ENCODE peak calls at places on chromosomes 11 and 22, in nine cellular contexts. L is amygdala; W is activated T-cell treated with anti-CD3 and anti-CD28 coated beads for 24 hours; Z is HTR-8/SVneo; J is NB4; S is heart right ventricle; C is activated CD8-positive, alpha-beta memory T cell treated with anti-CD3 and anti-CD28 coated beads, Interleukin-2, amount 50 U/mL, for 4 hours; I is stimulated activated CD8-positive, alpha-beta memory T cell treated with anti-CD3 and anti-CD28 coated beads, Interleukin-15, amount 100 ng/mL, for 1 hour; H is RPMI8226. O is an unnamed sample.

GRCh38 chr11:12329797-12330196 is 47.6 kb upstream of the PARVA start:
- DNase-seq in L (no peak), W (no peak), Z (no peak), H (no peak), C (no peak), J (no peak), I (no peak), S (no peak), O (no peak)

GRCh38 chr11:9250139-9250582 is 15.0 kb downstream of the DENND5A start:
- DNase-seq in L (no peak), I (no peak), J (peak), W (peak), Z (no peak), H (peak), C (no peak), S (no peak), O (no peak)

GRCh38 chr11:108589136-108589535 is 4.4 kb downstream of the EXPH5 start:
- DNase-seq in C (no peak), Z (no peak), W (no peak), L (no peak), I (no peak), J (no peak), H (no peak), S (no peak), O (no peak)

GRCh38 chr22:45575607-45576272 is 73.1 kb downstream of the FBLN1 start:
- DNase-seq in J (peak), Z (no peak), W (no peak), I (no peak), L (no peak), H (no peak), C (no peak), S (no peak), O (no peak)

GRCh38 chr11:11535611-11536010 is 86.2 kb downstream of the GALNT18 start:
- DNase-seq in C (no peak), J (peak), W (no peak), I (no peak), S (peak), L (no peak), Z (no peak), H (no peak), O (no peak)

GRCh38 chr11:85651118-85651517 is 3.4 kb downstream of the TMEM126A start:
- DNase-seq in C (no peak), I (no peak), W (no peak), S (no peak), Z (no peak), L (no peak), H (no peak), J (no peak), O (no peak)

GRCh38 chr22:45692549-45692948 is 20.9 kb downstream of the ATXN10 start:
- DNase-seq in L (no peak), H (no peak), J (no peak), W (no peak), C (no peak), S (no peak), Z (no peak), I (no peak), O (no peak)

GRCh38 chr11:2768471-2769408 is 68.9 kb upstream of the KCNQ1OT1 start:
- DNase-seq in C (no peak), I (no peak), L (no peak), Z (peak), J (peak), H (no peak), W (peak), S (peak), O (peak)

GRCh38 chr22:47162865-47163264 is 400.4 kb downstream of the TBC1D22A start:
- DNase-seq in I (no peak), J (no peak), W (no peak), Z (no peak), S (no peak), C (no peak), H (no peak), L (no peak), O (peak)

GRCh38 chr22:35098921-35099320 is 33.0 kb downstream of the ISX start:
- DNase-seq in I (no peak), J (no peak), W (no peak), S (no peak), L (no peak), C (no peak), Z (no peak), H (no peak), O (no peak)

GRCh38 chr11:88538088-88538487 is 200.6 kb upstream of the CTSC start:
- DNase-seq in H (no peak), I (no peak), S (no peak), C (no peak), L (no peak), J (no peak), W (no peak), Z (no peak), O (no peak)

GRCh38 chr11:2523821-2524391 is 79.1 kb downstream of the KCNQ1 start:
- DNase-seq in W (no peak), I (no peak), L (no peak), H (no peak), Z (no peak), J (no peak), S (no peak), C (peak), O (peak)

GRCh38 chr11:99257131-99257530 is 236.4 kb downstream of the CNTN5 start:
- DNase-seq in L (no peak), W (no peak), H (no peak), J (peak), Z (no peak), C (no peak), S (no peak), I (no peak), O (no peak)

GRCh38 chr11:11081273-11081672 is 223.4 kb upstream of the ZBED5 start:
- DNase-seq in H (no peak), S (no peak), L (no peak), W (no peak), I (no peak), J (no peak), Z (no peak), C (no peak), O (no peak)

GRCh38 chr11:28108909-28109308 is 721 bp downstream of the METTL15 start:
- DNase-seq in C (no peak), J (no peak), Z (no peak), S (no peak), W (no peak), H (no peak), I (no peak), L (no peak), O (no peak)

GRCh38 chr11:96237759-96238158 is 105.2 kb downstream of the MAML2 start:
- DNase-seq in S (no peak), J (no peak), L (no peak), I (no peak), C (no peak), W (no peak), H (no peak), Z (no peak), O (no peak)

GRCh38 chr11:8248786-8249185 is 14.9 kb downstream of the LMO1 start:
- DNase-seq in H (no peak), J (no peak), L (no peak), W (no peak), Z (no peak), I (no peak), S (no peak), C (no peak), O (no peak)

GRCh38 chr11:9330387-9331384 is 16.3 kb upstream of the TMEM41B start:
- DNase-seq in W (no peak), J (no peak), I (no peak), S (no peak), Z (peak), L (no peak), H (no peak), C (no peak), O (no peak)

GRCh38 chr11:105245781-105246315 is 106.3 kb upstream of the CARD18 start:
- DNase-seq in Z (no peak), L (no peak), J (no peak), S (no peak), I (no peak), C (no peak), H (no peak), W (no peak), O (no peak)

GRCh38 chr11:15118431-15118830 is 3.7 kb downstream of the INSC start:
- DNase-seq in L (no peak), W (no peak), H (no peak), C (no peak), S (no peak), I (no peak), J (no peak), Z (no peak), O (no peak)

GRCh38 chr11:2995893-2996554 is 3.9 kb upstream of the NAP1L4 start:
- DNase-seq in C (no peak), W (no peak), S (no peak), L (no peak), H (no peak), J (no peak), I (no peak), Z (no peak), O (peak)

GRCh38 chr11:93838967-93839366 is 11.5 kb downstream of the VSTM5 start:
- DNase-seq in H (no peak), Z (no peak), S (no peak), I (no peak), J (no peak), L (no peak), W (no peak), C (no peak), O (no peak)

GRCh38 chr11:20005747-20006146 is 154.5 kb downstream of the DBX1 start:
- DNase-seq in C (no peak), I (no peak), W (no peak), L (no peak), S (no peak), Z (no peak), J (no peak), H (no peak), O (no peak)

GRCh38 chr11:44246726-44247125 is 63.2 kb downstream of the ALX4 start:
- DNase-seq in C (no peak), L (no peak), S (no peak), I (no peak), H (no peak), W (no peak), J (no peak), Z (no peak), O (no peak)

GRCh38 chr11:119470316-119471266 is 47.6 kb upstream of the THY1 start:
- DNase-seq in I (no peak), C (no peak), L (no peak), W (no peak), Z (no peak), S (no peak), H (no peak), J (no peak), O (no peak)

GRCh38 chr11:70763606-70764005 is 365.3 kb downstream of the CTTN start:
- DNase-seq in Z (no peak), C (no peak), J (no peak), S (no peak), W (no peak), H (no peak), L (no peak), I (no peak), O (no peak)

O was measured in ovary.